ENCODE peak calls at places on chromosomes 7 and 10, in seven cellular contexts. D, C, O, Q, P, I and K are unnamed samples.
A peak's percentile ranks its signal among the peaks of the same experiment; 100 is the strongest.

GRCh38 chr10:63236113-63236935 is 103.2 kb downstream of the NRBF2 start:
- DNase-seq in D (peak; percentile 82), C (peak; percentile 80), O (no peak), Q (peak; percentile 90), P (peak; percentile 89), I (peak; percentile 92), K (no peak)

GRCh38 chr7:27478104-27478503 is 184.6 kb downstream of the HIBADH start:
- DNase-seq in D (no peak), C (no peak), O (no peak), Q (no peak), P (no peak), I (no peak), K (no peak)

GRCh38 chr7:129438839-129439640 is 4.8 kb downstream of the STRIP2 start:
- DNase-seq in D (peak; percentile 56), C (peak; percentile 54), O (no peak), Q (peak; percentile 69), P (peak; percentile 91), I (peak; percentile 86), K (no peak)

GRCh38 chr10:30630571-30630970 is 1.0 kb upstream of the LYZL2 start:
- DNase-seq in D (no peak), C (peak; percentile 85), O (no peak), Q (no peak), P (peak; percentile 39), I (peak; percentile 92), K (no peak)

GRCh38 chr7:140653319-140654108 is 12.9 kb upstream of the DENND2A start:
- DNase-seq in D (peak; percentile 65), C (peak; percentile 86), O (peak; percentile 64), Q (no peak), P (peak; percentile 76), I (peak; percentile 81), K (peak; percentile 81)

GRCh38 chr10:7915923-7916322 is 97.6 kb downstream of the TAF3 start:
- DNase-seq in D (no peak), C (peak; percentile 52), O (no peak), Q (no peak), P (peak; percentile 11), I (peak; percentile 75), K (no peak)

GRCh38 chr10:91541481-91541880 is 91.4 kb downstream of the PPP1R3C start:
- DNase-seq in D (no peak), C (peak; percentile 84), O (no peak), Q (no peak), P (no peak), I (peak; percentile 59), K (no peak)

GRCh38 chr7:925601-926000 is 28.9 kb downstream of the ADAP1 start:
- DNase-seq in D (no peak), C (no peak), O (peak; percentile 64), Q (no peak), P (no peak), I (no peak), K (peak; percentile 55)

GRCh38 chr7:3592438-3593134 is 291.5 kb downstream of the SDK1 start:
- DNase-seq in D (no peak), C (no peak), O (no peak), Q (no peak), P (no peak), I (no peak), K (no peak)

GRCh38 chr10:72330059-72330426 is 24.7 kb downstream of the DNAJB12 start:
- DNase-seq in D (no peak), C (no peak), O (no peak), Q (no peak), P (no peak), I (no peak), K (no peak)

GRCh38 chr10:17662193-17663138 is 18.5 kb downstream of the STAM start:
- DNase-seq in D (no peak), C (no peak), O (no peak), Q (no peak), P (no peak), I (no peak), K (no peak)

DNA sequence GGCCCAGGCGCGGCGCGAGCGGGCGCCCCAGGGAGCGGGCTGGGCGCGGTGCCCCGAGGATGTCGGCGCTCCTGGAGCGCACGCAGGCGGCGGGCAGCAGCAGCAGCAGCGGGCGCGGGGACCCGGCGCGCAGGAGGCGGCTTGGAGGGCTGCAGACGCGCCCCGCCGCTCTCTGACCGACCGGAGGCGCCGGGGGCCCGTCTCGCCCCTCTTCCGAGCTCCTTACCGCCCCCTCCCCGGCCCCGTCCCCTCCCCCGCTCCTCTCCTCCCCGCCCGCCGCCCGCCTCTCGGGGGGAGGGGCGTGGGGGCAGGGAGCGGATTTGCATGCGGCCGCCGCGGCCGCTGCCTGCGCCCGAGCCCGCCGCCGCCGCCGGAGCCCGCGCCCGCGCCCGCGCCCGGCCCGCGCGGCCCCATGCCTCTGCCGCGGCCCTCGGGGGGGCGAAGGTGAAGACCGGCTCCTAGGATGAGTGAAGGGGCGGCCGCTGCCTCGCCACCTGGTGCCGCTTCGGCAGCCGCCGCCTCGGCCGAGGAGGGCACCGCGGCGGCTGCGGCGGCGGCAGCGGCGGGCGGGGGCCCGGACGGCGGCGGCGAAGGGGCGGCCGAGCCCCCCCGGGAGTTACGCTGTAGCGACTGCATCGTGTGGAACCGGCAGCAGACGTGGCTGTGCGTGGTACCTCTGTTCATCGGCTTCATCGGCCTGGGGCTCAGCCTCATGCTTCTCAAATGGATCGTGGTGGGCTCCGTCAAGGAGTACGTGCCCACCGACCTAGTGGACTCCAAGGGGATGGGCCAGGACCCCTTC is at the start of gene NRG3:
- DNase-seq in D (no peak), C (no peak), O (no peak), Q (no peak), P (no peak), I (no peak), K (peak; percentile 41)
- H3K4me3 ChIP-seq in D (no peak within 1 kb of the TSS), C (peak within 1 kb of the TSS; percentile 42), O (peak within 1 kb of the TSS; percentile 4), Q (peak within 1 kb of the TSS; percentile 58), P (no peak within 1 kb of the TSS), I (peak within 1 kb of the TSS; percentile 42), K (peak within 1 kb of the TSS; percentile 28)

DNA sequence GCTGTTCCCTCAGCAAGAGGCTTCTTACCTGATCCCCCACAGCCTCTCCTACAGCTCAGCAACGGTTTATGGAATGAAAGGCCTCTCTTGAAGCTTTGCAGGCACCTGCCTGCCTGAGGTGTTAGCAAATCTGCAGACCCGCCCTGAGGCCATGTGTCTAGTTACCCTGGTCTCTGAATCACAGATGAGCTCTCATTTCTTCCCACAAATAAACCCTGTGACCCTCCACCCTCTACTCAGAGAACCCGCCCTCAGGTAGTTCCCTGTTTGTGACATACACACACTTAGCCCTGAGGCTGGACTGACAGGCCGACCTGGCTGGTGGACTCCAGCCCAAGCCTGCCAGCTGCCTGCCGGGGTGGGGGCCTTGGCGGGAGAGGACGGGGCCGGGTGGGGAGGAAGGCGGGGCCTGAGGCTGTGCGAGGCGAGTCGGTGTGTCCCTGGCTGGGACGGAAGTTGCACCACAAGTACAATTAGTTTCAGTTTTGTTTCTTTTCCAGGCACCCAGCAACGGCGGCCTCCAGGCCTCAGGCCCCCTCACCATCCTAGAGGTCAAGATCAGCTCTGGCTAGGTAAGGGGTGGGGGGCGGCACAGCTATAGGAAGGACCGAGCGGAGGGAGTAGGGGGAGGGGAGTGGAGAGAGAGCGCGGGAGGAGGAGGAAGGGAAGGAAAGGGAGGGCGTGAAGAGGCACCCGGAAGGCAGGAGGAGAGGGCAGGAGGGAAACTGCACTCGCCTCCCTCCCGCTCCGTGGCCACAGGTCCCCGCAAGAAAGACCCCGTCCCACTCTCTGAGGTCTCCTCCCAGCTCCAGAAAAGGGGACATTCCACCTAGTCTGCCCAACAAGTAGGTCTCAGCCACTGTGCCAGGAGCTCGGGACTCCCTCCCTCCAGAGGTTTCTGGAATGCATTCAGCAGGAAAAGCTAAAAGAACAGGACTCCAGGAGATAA is at the start of gene TRIM56:
- DNase-seq in D (peak; percentile 46), C (peak; percentile 89), O (peak; percentile 92), Q (no peak), P (peak; percentile 100), I (peak; percentile 79), K (peak; percentile 84)
- H3K4me3 ChIP-seq in D (peak within 1 kb of the TSS; percentile 90), C (peak within 1 kb of the TSS; percentile 64), O (peak within 1 kb of the TSS; percentile 30), Q (peak within 1 kb of the TSS; percentile 63), P (peak within 1 kb of the TSS; percentile 93), I (peak within 1 kb of the TSS; percentile 83), K (peak within 1 kb of the TSS; percentile 65)

GRCh38 chr7:20831976-20832375 is 45.3 kb upstream of the SP8 start:
- DNase-seq in D (no peak), C (no peak), O (no peak), Q (no peak), P (no peak), I (no peak), K (no peak)

GRCh38 chr7:20831451-20831850 is 44.8 kb upstream of the SP8 start:
- DNase-seq in D (no peak), C (no peak), O (no peak), Q (no peak), P (no peak), I (no peak), K (no peak)

GRCh38 chr7:20839196-20839735 is 52.6 kb upstream of the SP8 start:
- DNase-seq in D (no peak), C (no peak), O (no peak), Q (no peak), P (peak; percentile 58), I (no peak), K (no peak)

GRCh38 chr7:20834656-20835055 is 48.0 kb upstream of the SP8 start:
- DNase-seq in D (no peak), C (no peak), O (no peak), Q (no peak), P (peak; percentile 8), I (no peak), K (no peak)

DNA sequence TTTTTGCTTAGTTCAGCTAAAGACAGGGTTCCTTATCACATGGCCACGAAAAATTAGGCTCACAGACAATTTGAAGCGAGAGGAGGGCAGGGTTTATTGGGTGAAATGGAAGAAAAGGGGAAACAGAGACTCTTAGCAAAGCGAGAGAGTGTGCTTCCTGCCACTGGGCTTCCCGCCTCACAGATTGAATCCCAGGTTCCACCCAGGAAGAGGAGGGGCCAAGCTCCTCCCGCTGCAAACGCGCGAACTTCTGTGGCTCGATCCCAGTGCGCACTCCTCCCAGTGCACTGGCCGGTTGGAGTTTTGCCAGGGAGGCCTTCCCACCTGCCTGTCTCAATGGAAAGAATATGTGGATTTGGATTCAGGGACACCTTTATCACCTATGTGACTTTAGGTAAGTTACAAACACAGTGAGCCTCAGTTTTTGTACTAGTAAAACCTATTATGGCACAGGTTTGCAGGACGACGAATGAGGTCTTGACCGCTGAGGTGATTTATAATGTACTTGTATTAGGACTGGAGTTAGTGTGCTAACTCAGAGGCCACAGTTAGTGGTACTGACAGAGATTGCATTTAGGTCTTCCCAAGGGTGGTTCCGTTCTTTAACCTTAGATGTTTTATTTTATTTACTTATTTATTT is 48.5 kb upstream of the SP8 start:
- DNase-seq in D (no peak), C (no peak), O (no peak), Q (no peak), P (no peak), I (no peak), K (no peak)
- H3K4me3 ChIP-seq in D (no peak overlapping the region), C (no peak overlapping the region), O (no peak overlapping the region), Q (no peak overlapping the region), P (no peak overlapping the region), I (no peak overlapping the region), K (no peak overlapping the region)

GRCh38 chr10:114103286-114103685 is 59.6 kb downstream of the ADRB1 start:
- DNase-seq in D (peak; percentile 58), C (peak; percentile 78), O (no peak), Q (no peak), P (peak; percentile 73), I (peak; percentile 77), K (peak; percentile 15)

GRCh38 chr10:114095676-114096331 is 52.1 kb downstream of the ADRB1 start:
- DNase-seq in D (no peak), C (no peak), O (no peak), Q (no peak), P (no peak), I (no peak), K (peak; percentile 14)

GRCh38 chr10:114102253-114102652 is 58.6 kb downstream of the ADRB1 start:
- DNase-seq in D (no peak), C (peak; percentile 24), O (no peak), Q (no peak), P (no peak), I (no peak), K (no peak)

GRCh38 chr10:114096864-114097263 is 53.2 kb downstream of the ADRB1 start:
- DNase-seq in D (no peak), C (no peak), O (no peak), Q (no peak), P (no peak), I (no peak), K (no peak)

GRCh38 chr10:114100848-114101741 is 57.4 kb downstream of the ADRB1 start:
- DNase-seq in D (no peak), C (peak; percentile 72), O (peak; percentile 55), Q (no peak), P (peak; percentile 27), I (peak; percentile 15), K (peak; percentile 17)
- H3K4me3 ChIP-seq in D (no peak overlapping the region), C (peak overlapping the region; percentile 17), O (no peak overlapping the region), Q (peak overlapping the region; percentile 26), P (peak overlapping the region; percentile 28), I (peak overlapping the region; percentile 34), K (peak overlapping the region; percentile 47)